ENCODE peak calls at places on chromosomes 7 and 10, in nine cellular contexts. S is IMR-90; O is CD8-positive, alpha-beta T cell; G is fibroblast of lung; W is heart left ventricle; Y is H9; K is cardiac muscle cell; Q is HepG2; Z is upper lobe of left lung. A is an unnamed sample.

GRCh38 chr7:44608916-44609648 is 2.7 kb downstream of the OGDH start:
- DNase-seq in S (no peak), O (peak; percentile 34), G (no peak), W (no peak), Y (no peak), K (no peak), Q (no peak), Z (no peak), A (no peak)

GRCh38 chr7:131845573-131846337 is 289.3 kb upstream of the PODXL start:
- DNase-seq in S (no peak), O (no peak), G (no peak), W (no peak), Y (no peak), K (no peak), Q (no peak), Z (no peak), A (no peak)

GRCh38 chr7:99742737-99743394 is 7.9 kb upstream of the CYP3A7 start:
- DNase-seq in S (no peak), O (no peak), G (no peak), W (no peak), Y (no peak), K (no peak), Q (peak; percentile 83), Z (no peak), A (no peak)

GRCh38 chr10:78974409-78975317 is 94.1 kb upstream of the ZMIZ1 start:
- DNase-seq in S (peak; percentile 94), O (peak; percentile 53), G (peak; percentile 84), W (peak; percentile 34), Y (peak; percentile 82), K (peak; percentile 50), Q (peak; percentile 76), Z (no peak), A (peak; percentile 76)

GRCh38 chr7:150801946-150802771 is 1.6 kb downstream of the TMEM176A start:
- DNase-seq in S (no peak), O (no peak), G (no peak), W (no peak), Y (no peak), K (no peak), Q (no peak), Z (no peak), A (no peak)

GRCh38 chr10:5945561-5946418 is 31.6 kb downstream of the IL15RA start:
- DNase-seq in S (peak; percentile 97), O (no peak), G (peak; percentile 97), W (peak; percentile 77), Y (no peak), K (no peak), Q (peak; percentile 10), Z (peak; percentile 79), A (peak; percentile 72)

GRCh38 chr7:106609416-106609815 is 51.5 kb downstream of the CCDC71L start:
- DNase-seq in S (peak; percentile 91), O (no peak), G (peak; percentile 69), W (no peak), Y (no peak), K (no peak), Q (no peak), Z (no peak), A (no peak)

GRCh38 chr10:130655313-130656186 is 519.4 kb downstream of the GLRX3 start:
- DNase-seq in S (no peak), O (no peak), G (no peak), W (no peak), Y (no peak), K (no peak), Q (no peak), Z (peak; percentile 36), A (no peak)

GRCh38 chr10:30992671-30993070 is 39.0 kb downstream of the ZNF438 start:
- DNase-seq in S (no peak), O (no peak), G (no peak), W (no peak), Y (no peak), K (no peak), Q (no peak), Z (no peak), A (no peak)

GRCh38 chr10:125720002-125720382 is 483 bp downstream of the EDRF1 start:
- DNase-seq in S (peak; percentile 3), O (no peak), G (peak; percentile 3), W (no peak), Y (no peak), K (no peak), Q (peak; percentile 7), Z (no peak), A (no peak)

GRCh38 chr7:68121655-68122054 is 1125.0 kb downstream of the TYW1 start:
- DNase-seq in S (no peak), O (no peak), G (no peak), W (no peak), Y (no peak), K (no peak), Q (no peak), Z (no peak), A (no peak)

GRCh38 chr7:154375956-154376355 is 323.8 kb downstream of the DPP6 start:
- DNase-seq in S (no peak), O (no peak), G (no peak), W (no peak), Y (no peak), K (no peak), Q (no peak), Z (no peak), A (no peak)

GRCh38 chr7:109984726-109985125 is 1106.2 kb upstream of the LRRN3 start:
- DNase-seq in S (peak; percentile 2), O (no peak), G (no peak), W (no peak), Y (no peak), K (no peak), Q (no peak), Z (no peak), A (no peak)

DNA sequence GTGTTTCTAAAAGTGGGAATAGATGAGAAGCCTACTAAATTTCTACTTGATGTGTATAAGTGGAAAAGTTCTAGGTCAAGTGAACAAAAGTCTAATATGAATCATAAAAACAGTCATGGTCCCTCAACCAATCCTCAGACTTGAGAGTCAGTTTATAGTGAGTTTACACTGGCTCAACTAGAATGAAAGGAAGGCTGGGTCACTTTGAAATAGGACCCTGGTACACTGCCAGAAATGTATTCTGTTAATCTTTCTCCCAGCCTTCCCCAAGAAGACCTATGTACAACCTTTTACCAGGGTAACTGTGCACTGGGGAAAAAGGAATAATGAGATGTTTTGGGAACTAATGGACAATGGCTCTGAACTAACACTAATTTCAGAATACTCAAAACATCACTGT is 17.3 kb downstream of the ELMO1 start:
- DNase-seq in S (no peak), O (no peak), G (no peak), W (no peak), Y (no peak), K (no peak), Q (no peak), Z (no peak), A (no peak)
- TF ChIP-seq CTCF in S (no peak), O (no peak), G (no peak), W (no peak), Y (no peak), K (no peak), Q (no peak), Z (no peak), A (no peak)

DNA sequence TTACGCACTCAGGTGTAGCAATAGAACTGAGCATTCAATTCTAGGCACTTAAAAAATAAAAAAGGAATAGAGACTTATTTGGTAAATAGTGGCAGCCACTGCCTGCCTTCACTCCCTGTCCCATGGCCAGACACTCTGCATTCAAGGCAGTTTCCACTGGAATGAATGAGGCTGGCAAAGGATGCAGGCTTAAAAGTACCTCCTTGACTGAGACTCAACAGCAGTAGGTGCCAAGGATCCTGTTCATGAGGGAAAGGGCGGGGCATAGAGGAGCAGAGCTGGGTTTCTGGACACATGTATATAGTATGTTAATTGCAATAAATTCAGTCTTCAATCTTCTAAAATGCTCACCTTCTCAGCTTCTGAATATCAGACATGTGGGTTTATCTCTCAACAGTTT is 242.6 kb downstream of the PHF14 start:
- DNase-seq in S (no peak), O (no peak), G (no peak), W (no peak), Y (no peak), K (no peak), Q (no peak), Z (no peak), A (no peak)
- H3K4me1 ChIP-seq in S (peaks cover 5% of the 10 kb centered on the region), O (no peaks in the 10 kb centered on the region), G (no peaks in the 10 kb centered on the region), W (peaks cover 8% of the 10 kb centered on the region), Y (no peaks in the 10 kb centered on the region), K (peaks cover under 1% of the 10 kb centered on the region), Q (peaks cover 14% of the 10 kb centered on the region), Z (peaks cover 28% of the 10 kb centered on the region), A (peaks cover 9% of the 10 kb centered on the region)

DNA sequence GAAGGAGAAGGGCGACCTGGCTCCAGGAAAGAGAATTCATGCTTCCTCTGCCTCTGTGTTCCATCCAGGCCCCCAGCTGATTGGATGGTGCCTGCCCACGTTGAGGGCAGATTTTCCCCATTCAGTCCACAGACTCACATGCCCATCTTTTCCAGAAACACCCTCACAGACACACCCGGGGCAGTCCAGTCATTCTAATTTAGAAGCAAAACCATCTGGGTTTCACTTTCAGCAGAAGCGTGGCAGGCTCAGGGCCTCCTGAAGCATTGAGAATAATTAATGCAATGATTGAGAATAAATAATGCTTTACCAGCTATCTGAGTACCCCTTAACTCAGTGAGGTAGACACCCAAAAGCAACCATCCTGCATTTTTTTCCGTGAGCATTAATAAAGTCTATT is 30.2 kb upstream of the CREB5 start:
- DNase-seq in S (no peak), O (no peak), G (no peak), W (no peak), Y (no peak), K (no peak), Q (no peak), Z (no peak), A (no peak)
- H3K27me3 ChIP-seq in S (peaks cover 5% of the 10 kb centered on the region), O (no peaks in the 10 kb centered on the region), G (no peaks in the 10 kb centered on the region), W (no peaks in the 10 kb centered on the region), Y (no peaks in the 10 kb centered on the region), K (no peaks in the 10 kb centered on the region), Q (no peaks in the 10 kb centered on the region), Z (no peaks in the 10 kb centered on the region), A (no peaks in the 10 kb centered on the region)

DNA sequence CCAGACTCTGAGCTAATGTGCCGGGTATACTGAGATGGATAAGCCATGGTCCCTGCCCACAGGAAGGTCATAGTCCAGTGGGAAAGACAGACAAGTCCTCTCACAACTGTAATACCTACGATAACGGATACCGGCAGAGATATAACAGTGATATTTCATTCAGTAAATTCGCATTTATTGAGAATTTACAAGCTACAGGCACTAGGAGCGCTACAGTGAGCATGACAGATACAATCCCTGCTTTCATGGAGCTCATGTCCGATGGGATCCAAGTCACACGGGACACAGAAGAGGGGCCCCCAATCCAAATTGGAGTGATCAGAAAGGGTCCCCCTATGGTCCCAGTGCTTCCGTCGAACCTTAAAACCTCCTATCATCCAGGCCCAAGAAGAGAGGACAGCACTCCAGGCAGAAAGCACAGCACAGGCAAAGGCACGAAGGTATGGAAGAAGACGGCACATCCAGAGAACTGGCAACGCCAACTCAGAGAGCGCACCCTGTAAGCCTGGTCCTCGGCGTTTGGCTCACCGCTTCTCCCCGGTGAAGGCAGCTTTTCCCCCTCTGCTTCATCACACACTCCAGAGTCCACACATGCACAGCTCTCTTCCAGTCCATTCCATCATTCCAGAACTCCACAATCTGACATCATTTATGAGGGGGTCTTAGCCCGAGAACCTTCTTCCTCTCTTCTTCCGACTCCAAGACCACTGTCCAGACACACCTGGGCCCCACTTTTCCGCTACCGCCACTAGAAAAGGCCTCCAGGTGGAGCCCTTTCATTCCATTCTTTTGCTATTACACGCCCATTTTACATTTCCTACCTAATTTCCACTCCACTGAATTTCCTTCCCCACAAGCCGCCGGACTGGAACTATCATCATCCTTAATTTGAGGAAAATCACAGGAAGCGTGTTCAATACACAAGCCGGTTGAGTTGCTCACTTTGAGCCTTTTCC is 47.8 kb upstream of the NKX2-3 start:
- DNase-seq in S (no peak), O (no peak), G (no peak), W (no peak), Y (peak; percentile 58), K (no peak), Q (peak; percentile 2), Z (peak; percentile 6), A (no peak)
- TF ChIP-seq CTCF in S (no peak), O (no peak), G (no peak), W (no peak), Y (peak; percentile 74), K (no peak), Q (no peak), Z (no peak), A (no peak)

A was measured in upper lobe of right lung.